ENCODE peak calls at places on chromosome 4, in seven cellular contexts. One of them, this sample, is unnamed. For H3K4me1, the result is how much of the 10 kb centered on the place peaks cover.

GRCh38 chr4:114015444-114015899 is 36.0 kb upstream of the ARSJ start:
- DNase-seq in body of pancreas: no peak
- DNase-seq in Peyer's patch: no peak
- DNase-seq in colonic mucosa: no peak
- DNase-seq in thyroid gland: no peak
- DNase-seq in heart right ventricle: no peak
- DNase-seq in H9: no peak
- DNase-seq in this sample: no peak

GRCh38 chr4:125432078-125432477 is 117.3 kb downstream of the FAT4 start:
- DNase-seq in body of pancreas: no peak
- DNase-seq in Peyer's patch: no peak
- DNase-seq in colonic mucosa: no peak
- DNase-seq in thyroid gland: no peak
- DNase-seq in heart right ventricle: no peak
- DNase-seq in H9: peak
- DNase-seq in this sample: no peak

GRCh38 chr4:48944252-48944651 is 37.7 kb upstream of the OCIAD2 start:
- DNase-seq in body of pancreas: no peak
- DNase-seq in Peyer's patch: no peak
- DNase-seq in colonic mucosa: peak
- DNase-seq in thyroid gland: peak
- DNase-seq in heart right ventricle: no peak
- DNase-seq in H9: no peak
- DNase-seq in this sample: no peak

GRCh38 chr4:118910221-118910620 is 21.6 kb downstream of the SYNPO2 start:
- DNase-seq in body of pancreas: no peak
- DNase-seq in Peyer's patch: no peak
- DNase-seq in colonic mucosa: no peak
- DNase-seq in thyroid gland: no peak
- DNase-seq in heart right ventricle: no peak
- DNase-seq in H9: no peak
- DNase-seq in this sample: no peak

GRCh38 chr4:84498203-84499026 is 677 bp downstream of the NKX6-1 start:
- DNase-seq in body of pancreas: peak
- DNase-seq in Peyer's patch: no peak
- DNase-seq in colonic mucosa: no peak
- DNase-seq in thyroid gland: peak
- DNase-seq in heart right ventricle: no peak
- DNase-seq in H9: peak
- DNase-seq in this sample: no peak

GRCh38 chr4:24594887-24595286 is 10.5 kb upstream of the DHX15 start:
- DNase-seq in body of pancreas: no peak
- DNase-seq in Peyer's patch: no peak
- DNase-seq in colonic mucosa: no peak
- DNase-seq in thyroid gland: no peak
- DNase-seq in heart right ventricle: no peak
- DNase-seq in H9: no peak
- DNase-seq in this sample: no peak

GRCh38 chr4:91280551-91281290 is 1023.0 kb upstream of the GRID2 start:
- DNase-seq in body of pancreas: no peak
- DNase-seq in Peyer's patch: no peak
- DNase-seq in colonic mucosa: no peak
- DNase-seq in thyroid gland: no peak
- DNase-seq in heart right ventricle: no peak
- DNase-seq in H9: no peak
- DNase-seq in this sample: no peak

GRCh38 chr4:128793859-128794667 is 15.4 kb upstream of the JADE1 start:
- DNase-seq in body of pancreas: no peak
- DNase-seq in Peyer's patch: no peak
- DNase-seq in colonic mucosa: no peak
- DNase-seq in thyroid gland: no peak
- DNase-seq in heart right ventricle: no peak
- DNase-seq in H9: no peak
- DNase-seq in this sample: no peak

GRCh38 chr4:24809376-24809775 is 14.0 kb downstream of the SOD3 start:
- DNase-seq in body of pancreas: no peak
- DNase-seq in Peyer's patch: no peak
- DNase-seq in colonic mucosa: peak
- DNase-seq in thyroid gland: no peak
- DNase-seq in heart right ventricle: no peak
- DNase-seq in H9: peak
- DNase-seq in this sample: no peak

GRCh38 chr4:175824110-175824509 is 12.0 kb upstream of the GPM6A start:
- DNase-seq in body of pancreas: no peak
- DNase-seq in Peyer's patch: no peak
- DNase-seq in colonic mucosa: no peak
- DNase-seq in thyroid gland: peak
- DNase-seq in heart right ventricle: no peak
- DNase-seq in H9: no peak
- DNase-seq in this sample: no peak

GRCh38 chr4:5908836-5909235 is 15.9 kb upstream of the CRMP1 start:
- DNase-seq in body of pancreas: no peak
- DNase-seq in Peyer's patch: no peak
- DNase-seq in colonic mucosa: no peak
- DNase-seq in thyroid gland: no peak
- DNase-seq in heart right ventricle: no peak
- DNase-seq in H9: no peak
- DNase-seq in this sample: no peak

GRCh38 chr4:138696771-138697170 is 318.8 kb upstream of the NOCT start:
- DNase-seq in body of pancreas: no peak
- DNase-seq in Peyer's patch: no peak
- DNase-seq in colonic mucosa: no peak
- DNase-seq in thyroid gland: no peak
- DNase-seq in heart right ventricle: no peak
- DNase-seq in H9: no peak
- DNase-seq in this sample: no peak

GRCh38 chr4:16642897-16643296 is 255.5 kb downstream of the LDB2 start:
- DNase-seq in body of pancreas: no peak
- DNase-seq in Peyer's patch: no peak
- DNase-seq in colonic mucosa: no peak
- DNase-seq in thyroid gland: no peak
- DNase-seq in heart right ventricle: no peak
- DNase-seq in H9: no peak
- DNase-seq in this sample: no peak

GRCh38 chr4:74932832-74933561 is at the start of gene PARM1:
- DNase-seq in body of pancreas: peak
- DNase-seq in Peyer's patch: peak
- DNase-seq in colonic mucosa: peak
- DNase-seq in thyroid gland: peak
- DNase-seq in heart right ventricle: peak
- DNase-seq in H9: peak
- DNase-seq in this sample: peak

GRCh38 chr4:75907956-75908355 is 5.7 kb upstream of the PPEF2 start:
- DNase-seq in body of pancreas: no peak
- DNase-seq in Peyer's patch: no peak
- DNase-seq in colonic mucosa: no peak
- DNase-seq in thyroid gland: no peak
- DNase-seq in heart right ventricle: no peak
- DNase-seq in H9: no peak
- DNase-seq in this sample: no peak

GRCh38 chr4:61003301-61003700 is 196.8 kb upstream of the ADGRL3 start:
- DNase-seq in body of pancreas: no peak
- DNase-seq in Peyer's patch: no peak
- DNase-seq in colonic mucosa: no peak
- DNase-seq in thyroid gland: no peak
- DNase-seq in heart right ventricle: no peak
- DNase-seq in H9: no peak
- DNase-seq in this sample: no peak

GRCh38 chr4:110510955-110511544 is 35.1 kb downstream of the ENPEP start:
- DNase-seq in body of pancreas: no peak
- DNase-seq in Peyer's patch: no peak
- DNase-seq in colonic mucosa: no peak
- DNase-seq in thyroid gland: no peak
- DNase-seq in heart right ventricle: no peak
- DNase-seq in H9: no peak
- DNase-seq in this sample: no peak

GRCh38 chr4:1191621-1192020 is 19.2 kb upstream of the SPON2 start:
- DNase-seq in body of pancreas: peak
- DNase-seq in Peyer's patch: peak
- DNase-seq in colonic mucosa: peak
- DNase-seq in thyroid gland: no peak
- DNase-seq in heart right ventricle: peak
- DNase-seq in H9: no peak
- DNase-seq in this sample: peak

GRCh38 chr4:105246712-105247111 is 100.0 kb downstream of the TET2 start:
- DNase-seq in body of pancreas: no peak
- DNase-seq in Peyer's patch: no peak
- DNase-seq in colonic mucosa: no peak
- DNase-seq in thyroid gland: no peak
- DNase-seq in heart right ventricle: no peak
- DNase-seq in H9: no peak
- DNase-seq in this sample: no peak

GRCh38 chr4:82733636-82734035 is 65.0 kb downstream of the SCD5 start:
- DNase-seq in body of pancreas: no peak
- DNase-seq in Peyer's patch: no peak
- DNase-seq in colonic mucosa: no peak
- DNase-seq in thyroid gland: no peak
- DNase-seq in heart right ventricle: no peak
- DNase-seq in H9: no peak
- DNase-seq in this sample: no peak

GRCh38 chr4:55359397-55359916 is 13.4 kb downstream of the SRD5A3 start:
- DNase-seq in body of pancreas: no peak
- DNase-seq in Peyer's patch: no peak
- DNase-seq in colonic mucosa: no peak
- DNase-seq in thyroid gland: no peak
- DNase-seq in heart right ventricle: peak
- DNase-seq in H9: no peak
- DNase-seq in this sample: no peak

GRCh38 chr4:75327804-75328512 is 186.2 kb downstream of the RCHY1 start:
- DNase-seq in body of pancreas: peak
- DNase-seq in Peyer's patch: no peak
- DNase-seq in colonic mucosa: no peak
- DNase-seq in thyroid gland: no peak
- DNase-seq in heart right ventricle: no peak
- DNase-seq in H9: no peak
- DNase-seq in this sample: no peak

GRCh38 chr4:86033171-86033570 is 326.7 kb downstream of the MAPK10 start:
- DNase-seq in body of pancreas: peak
- DNase-seq in Peyer's patch: no peak
- DNase-seq in colonic mucosa: no peak
- DNase-seq in thyroid gland: peak
- DNase-seq in heart right ventricle: peak
- DNase-seq in H9: no peak
- DNase-seq in this sample: peak
- H3K4me1 ChIP-seq in body of pancreas: under half
- H3K4me1 ChIP-seq in Peyer's patch: under half
- H3K4me1 ChIP-seq in colonic mucosa: under half
- H3K4me1 ChIP-seq in thyroid gland: under half
- H3K4me1 ChIP-seq in heart right ventricle: under half
- H3K4me1 ChIP-seq in H9: under half
- H3K4me1 ChIP-seq in this sample: under half

DNA sequence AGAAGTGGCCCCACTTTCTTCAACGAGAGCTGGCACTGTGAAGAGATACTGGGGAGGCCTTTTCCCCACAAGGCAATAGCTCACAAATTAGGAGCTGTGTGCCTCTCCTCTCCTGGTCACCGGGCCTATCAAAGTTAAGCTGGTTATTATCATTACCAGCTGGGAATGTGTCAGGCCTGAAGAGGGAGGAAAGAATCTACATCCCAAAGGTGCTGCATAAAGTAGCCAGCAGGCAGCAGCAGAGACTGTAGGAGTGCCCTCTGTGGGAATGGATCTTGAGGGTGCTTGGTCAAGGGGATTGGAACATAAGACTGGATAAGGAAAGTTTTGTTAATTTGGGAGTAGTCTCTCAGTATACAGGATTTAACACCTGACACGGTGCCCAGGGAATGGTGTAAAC is 9.1 kb upstream of the TMPRSS11D start:
- DNase-seq in body of pancreas: no peak
- DNase-seq in Peyer's patch: no peak
- DNase-seq in colonic mucosa: no peak
- DNase-seq in thyroid gland: no peak
- DNase-seq in heart right ventricle: no peak
- DNase-seq in H9: peak
- DNase-seq in this sample: no peak
- TF ChIP-seq CTCF in body of pancreas: no peak
- TF ChIP-seq CTCF in Peyer's patch: no peak
- TF ChIP-seq CTCF in colonic mucosa: no peak
- TF ChIP-seq CTCF in thyroid gland: no peak
- TF ChIP-seq CTCF in heart right ventricle: no peak
- TF ChIP-seq CTCF in H9: peak
- TF ChIP-seq CTCF in this sample: no peak

GRCh38 chr4:87005369-87005689 is 70.5 kb downstream of the AFF1 start:
- DNase-seq in body of pancreas: no peak
- DNase-seq in Peyer's patch: no peak
- DNase-seq in colonic mucosa: no peak
- DNase-seq in thyroid gland: no peak
- DNase-seq in heart right ventricle: no peak
- DNase-seq in H9: no peak
- DNase-seq in this sample: no peak
- H3K4me1 ChIP-seq in body of pancreas: under half
- H3K4me1 ChIP-seq in Peyer's patch: under half
- H3K4me1 ChIP-seq in colonic mucosa: under half
- H3K4me1 ChIP-seq in thyroid gland: under half
- H3K4me1 ChIP-seq in heart right ventricle: under half
- H3K4me1 ChIP-seq in H9: under half
- H3K4me1 ChIP-seq in this sample: under half

GRCh38 chr4:148883891-148884290 is 441.7 kb upstream of the NR3C2 start:
- DNase-seq in body of pancreas: no peak
- DNase-seq in Peyer's patch: no peak
- DNase-seq in colonic mucosa: no peak
- DNase-seq in thyroid gland: no peak
- DNase-seq in heart right ventricle: no peak
- DNase-seq in H9: no peak
- DNase-seq in this sample: no peak

GRCh38 chr4:148881860-148882643 is 439.8 kb upstream of the NR3C2 start:
- DNase-seq in body of pancreas: no peak
- DNase-seq in Peyer's patch: no peak
- DNase-seq in colonic mucosa: no peak
- DNase-seq in thyroid gland: peak
- DNase-seq in heart right ventricle: no peak
- DNase-seq in H9: peak
- DNase-seq in this sample: no peak

GRCh38 chr4:148883435-148883834 is 441.2 kb upstream of the NR3C2 start:
- DNase-seq in body of pancreas: no peak
- DNase-seq in Peyer's patch: no peak
- DNase-seq in colonic mucosa: no peak
- DNase-seq in thyroid gland: no peak
- DNase-seq in heart right ventricle: no peak
- DNase-seq in H9: no peak
- DNase-seq in this sample: no peak
- TF ChIP-seq CTCF in body of pancreas: no peak
- TF ChIP-seq CTCF in Peyer's patch: no peak
- TF ChIP-seq CTCF in colonic mucosa: no peak
- TF ChIP-seq CTCF in thyroid gland: no peak
- TF ChIP-seq CTCF in heart right ventricle: no peak
- TF ChIP-seq CTCF in H9: no peak
- TF ChIP-seq CTCF in this sample: no peak

DNA sequence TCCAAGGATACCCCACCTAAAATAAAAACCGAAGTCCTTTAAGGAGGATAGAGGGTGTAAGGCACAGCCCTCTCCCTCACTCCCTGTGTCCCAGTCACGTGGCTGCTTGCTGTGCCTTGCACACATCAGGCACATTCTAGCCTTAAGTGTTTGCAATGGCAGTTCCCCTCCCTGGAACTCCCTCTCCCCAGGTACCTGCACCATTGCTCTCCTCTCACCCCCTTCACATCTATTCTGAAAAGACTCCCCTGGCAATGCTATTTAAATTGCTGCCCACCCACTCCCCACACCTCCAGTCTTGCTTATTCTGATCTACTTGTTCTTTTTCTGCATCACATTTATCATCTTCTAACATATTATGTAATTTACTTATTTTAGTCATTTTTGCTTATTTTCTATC is 91.6 kb upstream of the LNX1 start:
- DNase-seq in body of pancreas: no peak
- DNase-seq in Peyer's patch: no peak
- DNase-seq in colonic mucosa: no peak
- DNase-seq in thyroid gland: no peak
- DNase-seq in heart right ventricle: no peak
- DNase-seq in H9: no peak
- DNase-seq in this sample: no peak
- H3K4me1 ChIP-seq in body of pancreas: under half
- H3K4me1 ChIP-seq in Peyer's patch: under half
- H3K4me1 ChIP-seq in colonic mucosa: under half
- H3K4me1 ChIP-seq in thyroid gland: under half
- H3K4me1 ChIP-seq in heart right ventricle: under half
- H3K4me1 ChIP-seq in H9: under half
- H3K4me1 ChIP-seq in this sample: under half

This sample was measured in mucosa of descending colon.